ENCODE peak calls at places on chromosomes 3 and 15, in eight cellular contexts. B, V, Q, H, M, Y, F and G are unnamed samples.

GRCh38 chr3:28924744-28925360 is 356.0 kb upstream of the RBMS3 start:
- DNase-seq in B (no peak), V (no peak), Q (no peak), H (no peak), M (no peak), Y (no peak), F (no peak), G (no peak)

GRCh38 chr3:46497556-46498265 is at the start of gene RTP3:
- DNase-seq in B (no peak), V (no peak), Q (no peak), H (no peak), M (no peak), Y (no peak), F (no peak), G (no peak)

GRCh38 chr15:60257760-60258159 is 140.0 kb downstream of the ANXA2 start:
- DNase-seq in B (no peak), V (no peak), Q (no peak), H (no peak), M (no peak), Y (no peak), F (no peak), G (no peak)

GRCh38 chr15:87609474-87609873 is 647.1 kb downstream of the NTRK3 start:
- DNase-seq in B (no peak), V (no peak), Q (no peak), H (peak), M (peak), Y (no peak), F (no peak), G (no peak)

GRCh38 chr3:173630849-173631248 is 233.3 kb downstream of the NLGN1 start:
- DNase-seq in B (no peak), V (no peak), Q (no peak), H (no peak), M (no peak), Y (no peak), F (no peak), G (no peak)

GRCh38 chr3:71614869-71615268 is 31.3 kb upstream of the FOXP1 start:
- DNase-seq in B (no peak), V (no peak), Q (no peak), H (no peak), M (no peak), Y (no peak), F (no peak), G (no peak)

GRCh38 chr3:128555881-128556280 is 62.9 kb upstream of the GATA2 start:
- DNase-seq in B (no peak), V (no peak), Q (no peak), H (no peak), M (no peak), Y (no peak), F (no peak), G (no peak)

GRCh38 chr15:59170295-59170881 is 36.3 kb upstream of the LDHAL6B start:
- DNase-seq in B (peak), V (no peak), Q (no peak), H (peak), M (peak), Y (peak), F (no peak), G (no peak)

GRCh38 chr3:9809239-9809614 is 835 bp upstream of the TTLL3 start:
- DNase-seq in B (peak), V (no peak), Q (no peak), H (no peak), M (no peak), Y (peak), F (no peak), G (no peak)

GRCh38 chr3:82044918-82045715 is 283.7 kb upstream of the GBE1 start:
- DNase-seq in B (no peak), V (no peak), Q (no peak), H (no peak), M (no peak), Y (no peak), F (no peak), G (no peak)

GRCh38 chr3:107315136-107315535 is 62.1 kb upstream of the CCDC54 start:
- DNase-seq in B (no peak), V (no peak), Q (no peak), H (peak), M (no peak), Y (no peak), F (no peak), G (no peak)

GRCh38 chr3:14330508-14330907 is 71.9 kb upstream of the SLC6A6 start:
- DNase-seq in B (no peak), V (no peak), Q (no peak), H (no peak), M (no peak), Y (no peak), F (no peak), G (no peak)

GRCh38 chr15:51186846-51187340 is 92.2 kb upstream of the TNFAIP8L3 start:
- DNase-seq in B (no peak), V (no peak), Q (no peak), H (no peak), M (no peak), Y (no peak), F (no peak), G (no peak)

GRCh38 chr15:75836953-75837321 is 6.3 kb upstream of the UBE2Q2 start:
- DNase-seq in B (no peak), V (peak), Q (no peak), H (peak), M (peak), Y (no peak), F (peak), G (peak)

GRCh38 chr3:29324180-29324651 is 43.3 kb downstream of the RBMS3 start:
- DNase-seq in B (no peak), V (no peak), Q (peak), H (peak), M (peak), Y (peak), F (no peak), G (no peak)

GRCh38 chr15:95024388-95024787 is 793.0 kb downstream of the MCTP2 start:
- DNase-seq in B (no peak), V (no peak), Q (no peak), H (peak), M (peak), Y (no peak), F (no peak), G (no peak)

GRCh38 chr3:99319450-99319849 is 318.9 kb upstream of the COL8A1 start:
- DNase-seq in B (no peak), V (no peak), Q (no peak), H (no peak), M (no peak), Y (no peak), F (no peak), G (no peak)

GRCh38 chr15:91407237-91407889 is 307.3 kb downstream of the SV2B start:
- DNase-seq in B (peak), V (no peak), Q (no peak), H (peak), M (no peak), Y (no peak), F (no peak), G (no peak)

GRCh38 chr3:46162975-46163550 is 45.0 kb downstream of the CCR1 start:
- DNase-seq in B (peak), V (no peak), Q (no peak), H (no peak), M (no peak), Y (no peak), F (no peak), G (no peak)

GRCh38 chr3:194265505-194265892 is 85.6 kb downstream of the CPN2 start:
- DNase-seq in B (no peak), V (no peak), Q (no peak), H (peak), M (peak), Y (peak), F (no peak), G (no peak)
- H3K27ac ChIP-seq in B (no peak), V (no peak), Q (no peak), H (no peak), M (peak), Y (peak), F (no peak), G (no peak)

GRCh38 chr3:8741581-8742355 is 8.2 kb downstream of the CAV3 start:
- DNase-seq in B (peak), V (no peak), Q (peak), H (peak), M (peak), Y (no peak), F (no peak), G (no peak)
- H3K27ac ChIP-seq in B (peak), V (no peak), Q (peak), H (peak), M (no peak), Y (no peak), F (no peak), G (no peak)

GRCh38 chr3:115943579-115943978 is 320.3 kb downstream of the GAP43 start:
- DNase-seq in B (no peak), V (no peak), Q (no peak), H (no peak), M (no peak), Y (no peak), F (no peak), G (no peak)
- H3K27ac ChIP-seq in B (no peak), V (no peak), Q (no peak), H (no peak), M (no peak), Y (no peak), F (no peak), G (no peak)

GRCh38 chr3:188439080-188439479 is 285.1 kb downstream of the LPP start:
- DNase-seq in B (no peak), V (peak), Q (no peak), H (no peak), M (peak), Y (no peak), F (no peak), G (peak)
- H3K27ac ChIP-seq in B (no peak), V (no peak), Q (no peak), H (no peak), M (peak), Y (peak), F (peak), G (peak)